ENCODE peak calls at places on chromosomes 5 and 9, in six cellular contexts. E, U, R, B, X and L are unnamed samples.

GRCh38 chr5:62093411-62093810 is 212.6 kb upstream of the KIF2A start:
- DNase-seq in E (no peak), U (no peak), R (no peak), X (no peak), B (no peak), L (no peak)

GRCh38 chr9:136143215-136144001 is 24.7 kb upstream of the TMEM250 start:
- DNase-seq in U (peak), E (peak), X (no peak), B (peak), R (no peak), L (no peak)

GRCh38 chr5:52579391-52579790 is 208.3 kb upstream of the ITGA1 start:
- DNase-seq in B (no peak), R (no peak), E (no peak), X (no peak), U (no peak), L (no peak)

GRCh38 chr5:143233020-143233419 is 170.5 kb downstream of the NR3C1 start:
- DNase-seq in B (no peak), E (no peak), U (peak), X (no peak), R (no peak), L (no peak)

GRCh38 chr5:89904442-89904841 is 505.1 kb downstream of the CETN3 start:
- DNase-seq in X (no peak), U (peak), R (no peak), B (no peak), E (no peak), L (no peak)

GRCh38 chr9:88532320-88532719 is 2.7 kb upstream of the NXNL2 start:
- DNase-seq in E (peak), U (peak), R (no peak), B (no peak), X (peak), L (no peak)

GRCh38 chr5:386432-387341 is 56.3 kb upstream of the EXOC3 start:
- DNase-seq in U (peak), E (no peak), R (no peak), X (no peak), B (no peak), L (peak)

GRCh38 chr9:93159601-93160418 is 24.1 kb upstream of the WNK2 start:
- DNase-seq in U (peak), R (peak), X (peak), B (peak), E (peak), L (peak)

GRCh38 chr9:93380410-93381060 is 71.0 kb upstream of the FAM120A start:
- DNase-seq in B (no peak), E (no peak), X (no peak), R (no peak), U (peak), L (no peak)

GRCh38 chr9:138064547-138064946 is 187.0 kb downstream of the CACNA1B start:
- DNase-seq in U (no peak), B (no peak), R (peak), X (no peak), E (no peak), L (peak)

GRCh38 chr9:138063785-138064184 is 186.2 kb downstream of the CACNA1B start:
- DNase-seq in U (no peak), R (peak), E (no peak), X (no peak), B (no peak), L (no peak)

GRCh38 chr9:138067594-138068367 is 190.2 kb downstream of the CACNA1B start:
- DNase-seq in X (no peak), R (no peak), U (no peak), B (no peak), E (no peak), L (no peak)

GRCh38 chr9:138065287-138065686 is 187.7 kb downstream of the CACNA1B start:
- DNase-seq in R (peak), U (no peak), X (no peak), E (no peak), B (no peak), L (no peak)

DNA sequence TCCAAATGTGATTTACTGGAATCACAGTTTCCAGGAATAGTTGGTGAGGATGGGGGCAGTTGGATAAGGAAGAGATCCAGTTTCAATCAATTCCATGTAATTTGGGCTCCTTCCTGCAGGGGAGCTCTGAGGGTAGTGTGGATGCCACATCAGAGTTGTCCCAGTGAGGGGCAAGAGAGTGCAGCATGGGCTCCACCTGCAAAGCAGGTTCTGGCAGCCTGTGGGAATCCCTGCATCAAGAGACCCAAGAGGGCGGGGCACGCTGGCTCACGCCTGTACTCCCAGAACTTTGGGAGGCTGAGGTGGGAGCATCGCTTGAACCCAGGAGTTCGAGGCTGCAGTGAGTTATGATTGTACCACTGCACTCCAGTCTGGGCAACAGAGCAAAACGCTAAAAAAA is 188.5 kb downstream of the CACNA1B start:
- DNase-seq in X (no peak), B (no peak), U (no peak), E (no peak), R (peak), L (no peak)
- TF ChIP-seq CTCF in X (no peak), B (no peak), U (no peak), E (no peak), R (no peak), L (no peak)

DNA sequence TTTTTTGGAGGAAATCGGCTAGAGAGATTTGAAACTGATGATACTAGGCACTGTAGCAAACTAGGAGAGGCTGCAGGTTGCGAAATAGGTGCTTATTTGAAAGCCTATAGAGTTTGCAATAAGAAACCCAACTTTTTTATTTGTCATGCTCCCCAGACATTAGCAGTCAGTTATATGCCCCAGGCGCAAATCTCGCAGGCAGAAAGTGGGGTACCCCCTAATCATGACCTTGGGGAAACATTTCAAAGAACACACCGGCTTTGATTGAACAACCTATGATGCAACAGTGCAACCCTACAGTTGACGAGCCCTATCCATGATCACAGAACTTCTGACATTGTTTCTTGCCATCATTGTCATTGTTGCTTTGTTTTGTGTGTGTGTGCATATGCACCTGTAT is 510.5 kb downstream of the RAB3C start:
- DNase-seq in B (no peak), U (peak), X (no peak), R (no peak), E (peak), L (no peak)
- H3K27ac ChIP-seq in B (no peak), U (no peak), X (no peak), R (no peak), E (peak), L (no peak)

GRCh38 chr5:100899675-100900074 is 3.4 kb downstream of the ST8SIA4 start:
- DNase-seq in X (no peak), R (no peak), U (no peak), B (no peak), E (no peak), L (no peak)
- H3K4me3 ChIP-seq in X (peak), R (no peak), U (no peak), B (peak), E (peak), L (peak)

DNA sequence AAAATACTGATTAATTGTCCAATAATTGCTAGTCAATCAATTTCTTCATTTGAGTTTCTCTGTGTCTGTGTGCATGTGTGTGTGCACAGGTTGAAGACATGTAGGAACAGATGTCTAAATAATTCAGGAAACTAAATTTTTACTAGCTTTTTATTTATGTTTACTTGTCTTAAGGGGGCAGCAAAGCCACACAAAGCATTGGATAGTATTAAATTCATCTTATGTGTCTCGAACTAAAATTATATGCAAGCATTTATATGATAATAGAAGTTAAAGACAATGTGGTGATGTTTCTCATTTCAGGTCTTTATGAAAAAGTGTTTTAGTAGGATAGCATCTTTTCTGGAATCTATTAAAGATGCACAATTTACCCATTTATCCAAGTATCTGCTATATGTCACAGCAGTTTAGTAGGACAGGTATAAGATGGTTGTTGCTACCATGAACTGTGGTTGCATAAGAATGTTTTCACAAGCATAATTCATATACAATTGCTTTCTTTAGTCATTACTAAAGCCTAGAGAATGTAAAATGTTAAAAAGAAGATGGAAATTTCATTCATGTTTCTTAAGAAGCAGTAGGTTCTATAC is 784.6 kb upstream of the NUDT12 start:
- DNase-seq in X (no peak), U (peak), R (no peak), E (peak), B (no peak), L (no peak)
- TF ChIP-seq CTCF in X (no peak), U (peak), R (no peak), E (peak), B (no peak), L (peak)

GRCh38 chr5:138032028-138032571 is 779 bp downstream of the FAM13B start:
- DNase-seq in X (peak), R (peak), B (no peak), E (no peak), U (peak), L (peak)
- H3K27ac ChIP-seq in X (peak), R (peak), B (peak), E (peak), U (peak), L (peak)

GRCh38 chr9:127835930-127836586 is 18.4 kb downstream of the ENG start:
- DNase-seq in R (no peak), U (peak), X (no peak), B (no peak), E (no peak), L (no peak)
- H3K4me3 ChIP-seq in R (peak), U (no peak), X (no peak), B (no peak), E (no peak), L (no peak)

GRCh38 chr5:139392678-139393496 is 2.0 kb downstream of the PROB1 start:
- DNase-seq in B (peak), R (no peak), U (peak), E (peak), X (peak), L (no peak)

GRCh38 chr5:139395844-139396640 is 1.1 kb upstream of the PROB1 start:
- DNase-seq in E (no peak), B (no peak), R (no peak), U (no peak), X (no peak), L (no peak)

GRCh38 chr5:139394654-139395566 is at the start of gene PROB1:
- DNase-seq in U (peak), X (no peak), R (no peak), E (no peak), B (no peak), L (no peak)

GRCh38 chr5:139393497-139394122 is 1.3 kb downstream of the PROB1 start:
- DNase-seq in R (no peak), U (no peak), X (no peak), E (no peak), B (no peak), L (no peak)

DNA sequence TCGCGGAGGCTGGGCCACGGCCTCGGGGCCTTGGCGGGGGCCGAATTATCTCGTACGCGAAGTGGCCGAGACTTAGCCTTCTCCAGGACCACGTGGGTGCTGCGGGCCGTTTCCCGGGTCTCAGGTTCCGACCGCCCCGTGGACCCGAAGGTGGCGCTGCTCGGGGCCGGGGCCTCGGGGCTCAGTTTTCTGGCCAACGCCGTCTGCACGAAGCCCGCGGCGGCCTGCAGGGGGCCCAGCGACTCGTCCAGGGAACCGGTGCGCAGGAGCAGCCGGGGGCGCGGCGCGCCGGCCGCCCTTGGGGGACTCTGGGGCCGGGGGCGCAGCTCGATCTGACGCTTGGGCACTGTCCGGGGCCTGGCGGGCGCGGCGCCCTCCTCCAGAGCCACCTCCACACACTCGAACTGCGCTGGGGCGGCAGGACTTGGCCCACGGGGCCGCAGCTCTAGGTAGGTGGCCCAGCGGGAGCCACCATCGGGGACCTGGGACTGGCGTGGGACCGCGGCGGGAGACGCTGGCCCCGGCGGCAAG is 716 bp downstream of the PROB1 start:
- DNase-seq in B (no peak), U (peak), R (no peak), E (no peak), X (no peak), L (no peak)
- TF ChIP-seq CTCF in B (no peak), U (peak), R (peak), E (no peak), X (peak), L (no peak)

DNA sequence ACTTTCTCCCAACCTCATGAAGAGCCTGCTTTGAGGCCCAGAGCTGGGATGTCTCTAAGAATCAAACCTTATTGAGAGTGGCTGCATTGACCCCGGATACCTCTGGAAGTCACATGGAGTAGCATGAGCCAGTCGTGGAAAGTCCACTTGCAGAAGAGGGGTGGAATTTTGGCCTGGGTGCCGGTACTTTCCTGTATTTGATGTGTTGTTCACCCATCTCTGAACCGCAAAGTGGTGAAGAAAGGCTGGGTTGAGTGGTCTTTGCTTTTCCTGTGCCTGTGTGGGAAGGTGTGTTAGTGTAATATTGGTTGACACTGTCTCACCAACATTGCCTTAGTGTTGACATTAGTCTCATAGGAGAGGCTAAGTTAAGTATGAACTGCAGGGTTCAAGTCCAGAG is 3.7 kb downstream of the OTULIN start:
- DNase-seq in R (no peak), B (no peak), U (no peak), X (no peak), E (no peak), L (no peak)
- H3K27ac ChIP-seq in R (no peak), B (peak), U (no peak), X (no peak), E (no peak), L (no peak)

GRCh38 chr5:141330299-141331080 is at the start of gene PCDHGA1:
- DNase-seq in R (no peak), E (peak), B (no peak), U (peak), X (no peak), L (no peak)
- H3K4me3 ChIP-seq in R (no peak), E (peak), B (no peak), U (no peak), X (no peak), L (no peak)

GRCh38 chr5:113513384-113514262 is at the start of gene YTHDC2:
- DNase-seq in B (peak), E (peak), X (peak), U (peak), R (peak), L (peak)
- TF ChIP-seq CTCF in B (peak), E (peak), X (no peak), U (peak), R (peak), L (no peak)